ENCODE peak calls at places on chromosome 15, in five cellular contexts. K is HS-5; I is EL; U is choroid plexus epithelial cell; T is activated CD4-positive, alpha-beta T cell treated with anti-CD3 and anti-CD28 coated beads, Interleukin-2, amount 50 U/mL, for 24 hours. A is an unnamed sample.

GRCh38 chr15:44325568-44325967 is 37.0 kb downstream of the GOLM2 start:
- DNase-seq in I (no peak), U (no peak), K (no peak), T (no peak), A (no peak)

GRCh38 chr15:101372960-101373525 is 78.0 kb upstream of the SNRPA1 start:
- DNase-seq in I (no peak), K (no peak), U (no peak), T (no peak), A (no peak)

GRCh38 chr15:56901931-56902330 is 16.5 kb upstream of the TCF12 start:
- DNase-seq in I (no peak), K (no peak), T (no peak), U (no peak), A (no peak)

GRCh38 chr15:55907797-55908196 is 85.6 kb downstream of the NEDD4 start:
- DNase-seq in U (peak), T (no peak), I (peak), K (peak), A (peak)

GRCh38 chr15:90465140-90465929 is 64.4 kb upstream of the CRTC3 start:
- DNase-seq in K (no peak), I (peak), T (no peak), U (peak), A (no peak)

GRCh38 chr15:99614749-99615288 is 49.0 kb downstream of the MEF2A start:
- DNase-seq in K (no peak), I (peak), U (peak), T (no peak), A (no peak)

GRCh38 chr15:68583321-68583720 is 4.5 kb downstream of the CORO2B start:
- DNase-seq in I (no peak), T (no peak), U (no peak), K (no peak), A (no peak)

GRCh38 chr15:99958426-99959097 is 225.3 kb upstream of the LYSMD4 start:
- DNase-seq in U (no peak), K (no peak), T (no peak), I (no peak), A (no peak)

GRCh38 chr15:70095387-70096214 is 2.1 kb downstream of the TLE3 start:
- DNase-seq in T (no peak), U (no peak), I (peak), K (no peak), A (no peak)

GRCh38 chr15:92071030-92071644 is 217.6 kb downstream of the SLCO3A1 start:
- DNase-seq in T (no peak), U (no peak), K (no peak), I (no peak), A (no peak)

GRCh38 chr15:84079885-84080777 is 155.4 kb upstream of the GOLGA6L4 start:
- DNase-seq in U (peak), I (peak), K (no peak), T (peak), A (no peak)

GRCh38 chr15:61198722-61199121 is 30.4 kb downstream of the RORA start:
- DNase-seq in I (no peak), T (no peak), K (no peak), U (no peak), A (no peak)

GRCh38 chr15:38782156-38782555 is 217.5 kb upstream of the RASGRP1 start:
- DNase-seq in I (no peak), K (no peak), T (no peak), U (no peak), A (no peak)

GRCh38 chr15:45242289-45242688 is 9.7 kb upstream of the SLC28A2 start:
- DNase-seq in I (no peak), K (no peak), T (no peak), U (peak), A (no peak)

GRCh38 chr15:74598126-74598842 is 17.4 kb upstream of the CLK3 start:
- DNase-seq in U (peak), K (no peak), I (peak), T (peak), A (peak)

GRCh38 chr15:83784975-83785374 is 131.1 kb downstream of the ADAMTSL3 start:
- DNase-seq in T (no peak), K (peak), I (peak), U (peak), A (peak)

GRCh38 chr15:75156306-75157215 is 45.1 kb upstream of the C15orf39 start:
- DNase-seq in I (no peak), K (no peak), T (no peak), U (no peak), A (no peak)

GRCh38 chr15:52080031-52080430 is 32.5 kb downstream of the BCL2L10 start:
- DNase-seq in I (no peak), K (no peak), T (no peak), U (peak), A (peak)

GRCh38 chr15:44101944-44102343 is 93.1 kb downstream of the FRMD5 start:
- DNase-seq in U (peak), T (no peak), K (peak), I (peak), A (peak)

GRCh38 chr15:35141743-35142356 is 56.8 kb upstream of the NANOGP8 start:
- DNase-seq in U (peak), I (peak), K (peak), T (no peak), A (peak)

GRCh38 chr15:78167227-78167888 is 18.2 kb downstream of the IDH3A start:
- DNase-seq in K (no peak), T (no peak), U (no peak), I (no peak), A (no peak)

GRCh38 chr15:78343431-78343830 is 3.3 kb downstream of the CRABP1 start:
- DNase-seq in I (no peak), T (no peak), U (no peak), K (no peak), A (no peak)

GRCh38 chr15:73840771-73841170 is 32.6 kb upstream of the TBC1D21 start:
- DNase-seq in T (no peak), I (no peak), K (no peak), U (no peak), A (no peak)

GRCh38 chr15:67035886-67036285 is 29.5 kb upstream of the SMAD3 start:
- DNase-seq in K (peak), T (no peak), U (no peak), I (peak), A (no peak)

A was measured in epithelial cell of prostate.